ENCODE peak calls at places on chromosome 5, in five cellular contexts. Y, M, D, V and J are unnamed samples.

GRCh38 chr5:102975040-102975439 is 144.9 kb downstream of the GIN1 start:
- DNase-seq in Y (no peak), M (no peak), D (no peak), V (no peak), J (no peak)

GRCh38 chr5:90037646-90038045 is 371.9 kb downstream of the CETN3 start:
- DNase-seq in Y (no peak), M (no peak), D (no peak), V (peak; percentile 3), J (peak; percentile 48)

GRCh38 chr5:109880907-109881685 is 191.4 kb downstream of the MAN2A1 start:
- DNase-seq in Y (no peak), M (no peak), D (no peak), V (peak; percentile 15), J (no peak)

GRCh38 chr5:162512935-162513575 is 445.5 kb downstream of the GABRG2 start:
- DNase-seq in Y (no peak), M (no peak), D (no peak), V (no peak), J (no peak)

GRCh38 chr5:171314728-171315385 is 5.8 kb downstream of the TLX3 start:
- DNase-seq in Y (no peak), M (no peak), D (no peak), V (no peak), J (peak; percentile 41)

GRCh38 chr5:168443533-168443932 is 42.7 kb upstream of the RARS1 start:
- DNase-seq in Y (no peak), M (no peak), D (no peak), V (no peak), J (no peak)

GRCh38 chr5:153713913-153714312 is 223.4 kb downstream of the GRIA1 start:
- DNase-seq in Y (no peak), M (no peak), D (no peak), V (no peak), J (no peak)

GRCh38 chr5:45336464-45336863 is 359.7 kb downstream of the HCN1 start:
- DNase-seq in Y (no peak), M (no peak), D (no peak), V (no peak), J (no peak)

GRCh38 chr5:120738568-120738967 is 274.5 kb downstream of the PRR16 start:
- DNase-seq in Y (no peak), M (no peak), D (no peak), V (no peak), J (no peak)

GRCh38 chr5:159316519-159317383 is 13.5 kb downstream of the IL12B start:
- DNase-seq in Y (peak; percentile 30), M (peak; percentile 39), D (peak; percentile 37), V (peak; percentile 67), J (peak; percentile 60)

GRCh38 chr5:142360051-142360498 is 35.3 kb upstream of the SPRY4 start:
- DNase-seq in Y (no peak), M (no peak), D (no peak), V (no peak), J (no peak)

GRCh38 chr5:144198386-144198785 is 27.7 kb downstream of the KCTD16 start:
- DNase-seq in Y (no peak), M (no peak), D (no peak), V (peak; percentile 70), J (peak; percentile 57)

GRCh38 chr5:138035605-138036537 is 3.0 kb upstream of the FAM13B start:
- DNase-seq in Y (peak; percentile 67), M (peak; percentile 77), D (peak; percentile 76), V (peak; percentile 87), J (peak; percentile 96)

GRCh38 chr5:137148128-137148527 is 351.0 kb downstream of the SPOCK1 start:
- DNase-seq in Y (no peak), M (no peak), D (no peak), V (no peak), J (no peak)

GRCh38 chr5:173326501-173326960 is 1.7 kb downstream of the STC2 start:
- DNase-seq in Y (no peak), M (no peak), D (no peak), V (peak; percentile 92), J (peak; percentile 92)

DNA sequence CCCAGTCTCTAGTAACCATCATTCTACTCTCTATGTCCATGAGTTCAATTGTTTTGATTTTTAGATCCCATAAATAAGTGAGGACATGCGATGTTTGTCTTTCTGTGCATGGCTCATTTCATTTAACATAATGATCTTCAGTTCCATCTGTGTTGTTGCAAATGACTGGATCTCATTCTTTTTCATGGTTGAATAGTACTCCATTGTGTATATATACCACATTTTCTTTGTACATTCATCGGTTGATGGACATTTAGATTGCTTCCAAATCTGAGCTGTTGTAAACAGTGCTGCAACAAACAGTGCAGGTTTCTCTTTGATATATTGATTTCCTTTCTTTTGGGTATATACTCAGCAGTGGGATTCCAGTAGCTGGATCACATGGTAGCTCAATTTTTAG is 46.4 kb downstream of the S100Z start:
- DNase-seq in Y (no peak), M (no peak), D (no peak), V (no peak), J (no peak)
- H3K9ac ChIP-seq in Y (no peak overlapping the region), M (no peak overlapping the region), D (no peak overlapping the region), V (no peak overlapping the region), J (no peak overlapping the region)

GRCh38 chr5:178433273-178433775 is 156.9 kb downstream of the COL23A1 start:
- DNase-seq in Y (no peak), M (no peak), D (no peak), V (no peak), J (no peak)

GRCh38 chr5:178434851-178435250 is 155.3 kb downstream of the COL23A1 start:
- DNase-seq in Y (no peak), M (no peak), D (no peak), V (no peak), J (no peak)

GRCh38 chr5:178435321-178436238 is 154.6 kb downstream of the COL23A1 start:
- DNase-seq in Y (no peak), M (no peak), D (no peak), V (no peak), J (no peak)

GRCh38 chr5:178432421-178433272 is 157.5 kb downstream of the COL23A1 start:
- DNase-seq in Y (no peak), M (no peak), D (no peak), V (no peak), J (no peak)

GRCh38 chr5:178434016-178434761 is 156.0 kb downstream of the COL23A1 start:
- DNase-seq in Y (no peak), M (no peak), D (no peak), V (no peak), J (no peak)
- H3K9me3 ChIP-seq in Y (no peaks in the 10 kb centered on the region), M (peaks cover 29% of the 10 kb centered on the region), D (peaks cover 3% of the 10 kb centered on the region), V (peaks cover 27% of the 10 kb centered on the region), J (peaks cover 6% of the 10 kb centered on the region)

GRCh38 chr5:135349441-135349840 is 49.6 kb downstream of the MACROH2A1 start:
- DNase-seq in Y (no peak), M (no peak), D (no peak), V (no peak), J (no peak)
- H3K36me3 ChIP-seq in Y (peaks cover 9% of the 10 kb centered on the region), M (peaks cover 32% of the 10 kb centered on the region), D (peaks cover 99% of the 10 kb centered on the region), V (peaks cover 44% of the 10 kb centered on the region), J (peaks cover 38% of the 10 kb centered on the region)

GRCh38 chr5:118931564-118931963 is 56.8 kb downstream of the DTWD2 start:
- DNase-seq in Y (no peak), M (no peak), D (no peak), V (no peak), J (no peak)

GRCh38 chr5:118933703-118934102 is 54.6 kb downstream of the DTWD2 start:
- DNase-seq in Y (no peak), M (no peak), D (no peak), V (no peak), J (no peak)

GRCh38 chr5:118937393-118938061 is 50.8 kb downstream of the DTWD2 start:
- DNase-seq in Y (no peak), M (no peak), D (no peak), V (no peak), J (no peak)
- H3K9ac ChIP-seq in Y (no peak overlapping the region), M (no peak overlapping the region), D (no peak overlapping the region), V (no peak overlapping the region), J (no peak overlapping the region)

DNA sequence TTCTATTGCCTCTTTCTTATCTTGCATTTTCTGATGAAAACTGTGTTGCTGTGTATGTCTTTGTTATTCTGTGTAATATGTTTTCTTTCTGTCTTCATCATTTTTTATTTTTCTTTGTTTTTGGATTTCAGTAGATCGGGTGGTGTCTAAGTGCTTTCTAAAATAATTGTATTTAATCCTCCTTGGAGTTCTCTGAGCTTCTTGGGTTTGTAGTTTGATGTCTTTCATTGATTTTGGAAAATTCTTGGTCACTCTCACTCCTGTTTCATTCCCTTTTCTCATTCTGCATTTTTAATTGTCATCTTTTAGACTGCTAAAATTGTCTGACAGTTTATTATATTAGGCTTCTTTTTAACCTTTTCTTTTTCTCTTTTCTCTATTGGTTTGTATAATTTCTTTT is 560.5 kb downstream of the IRX1 start:
- DNase-seq in Y (no peak), M (no peak), D (no peak), V (no peak), J (no peak)
- H3K9me3 ChIP-seq in Y (no peaks in the 10 kb centered on the region), M (no peaks in the 10 kb centered on the region), D (no peaks in the 10 kb centered on the region), V (peaks cover 13% of the 10 kb centered on the region), J (peaks cover 5% of the 10 kb centered on the region)

GRCh38 chr5:352639-353598 is 31.4 kb downstream of the AHRR start:
- DNase-seq in Y (no peak), M (no peak), D (no peak), V (no peak), J (no peak)
- H3K36me3 ChIP-seq in Y (no peaks in the 10 kb centered on the region), M (no peaks in the 10 kb centered on the region), D (no peaks in the 10 kb centered on the region), V (peaks cover 51% of the 10 kb centered on the region), J (no peaks in the 10 kb centered on the region)